ENCODE peak calls at places on chromosomes 16 and 17, in four cellular contexts. E, S, N and F are unnamed samples.

GRCh38 chr16:58847902-58848661 is 114.0 kb upstream of the GOT2 start:
- DNase-seq in E (no peak), S (no peak), N (no peak), F (no peak)

GRCh38 chr17:15348030-15348429 is 6.6 kb upstream of the TEKT3 start:
- DNase-seq in E (no peak), S (no peak), N (peak; percentile 85), F (peak; percentile 44)

GRCh38 chr17:71919181-71919580 is 201.6 kb upstream of the SOX9 start:
- DNase-seq in E (no peak), S (peak; percentile 26), N (no peak), F (no peak)

GRCh38 chr16:46714797-46715591 is 25.5 kb downstream of the ORC6 start:
- DNase-seq in E (no peak), S (no peak), N (no peak), F (no peak)

GRCh38 chr16:58652741-58653140 is 23.1 kb upstream of the CNOT1 start:
- DNase-seq in E (peak; percentile 16), S (no peak), N (no peak), F (no peak)

GRCh38 chr16:86994651-86995171 is 322.5 kb downstream of the C16orf95 start:
- DNase-seq in E (peak; percentile 93), S (no peak), N (peak; percentile 58), F (peak; percentile 30)

GRCh38 chr16:58837950-58838349 is 103.8 kb upstream of the GOT2 start:
- DNase-seq in E (no peak), S (no peak), N (no peak), F (no peak)

GRCh38 chr16:67396159-67396774 is 3.0 kb upstream of the TPPP3 start:
- DNase-seq in E (peak; percentile 90), S (peak; percentile 36), N (peak; percentile 70), F (peak; percentile 89)

GRCh38 chr17:32822996-32823395 is 53.9 kb downstream of the MYO1D start:
- DNase-seq in E (peak; percentile 22), S (no peak), N (no peak), F (no peak)

GRCh38 chr16:29316673-29317237 is 89.8 kb downstream of the NPIPB11 start:
- DNase-seq in E (no peak), S (no peak), N (no peak), F (no peak)

GRCh38 chr16:2205967-2206313 is 686 bp downstream of the MLST8 start:
- DNase-seq in E (no peak), S (no peak), N (no peak), F (no peak)

GRCh38 chr17:28663723-28664122 is 1.7 kb downstream of the SUPT6H start:
- DNase-seq in E (no peak), S (no peak), N (no peak), F (no peak)

GRCh38 chr17:5793899-5794298 is 209.6 kb upstream of the NLRP1 start:
- DNase-seq in E (no peak), S (peak; percentile 10), N (peak; percentile 44), F (peak; percentile 29)

GRCh38 chr17:1617620-1618174 is 10.9 kb downstream of the SLC43A2 start:
- DNase-seq in E (peak; percentile 64), S (no peak), N (no peak), F (peak; percentile 55)

GRCh38 chr16:14172200-14172805 is 101.2 kb downstream of the MRTFB start:
- DNase-seq in E (no peak), S (no peak), N (peak; percentile 42), F (peak; percentile 72)

GRCh38 chr16:66516808-66517585 is 32.9 kb downstream of the TK2 start:
- DNase-seq in E (peak; percentile 97), S (peak; percentile 98), N (peak; percentile 95), F (peak; percentile 97)

GRCh38 chr17:37742114-37742761 is 2.6 kb downstream of the HNF1B start:
- DNase-seq in E (no peak), S (no peak), N (peak; percentile 16), F (no peak)

GRCh38 chr17:65554568-65555223 is 6.8 kb downstream of the AXIN2 start:
- DNase-seq in E (peak; percentile 3), S (no peak), N (no peak), F (no peak)

GRCh38 chr17:81295678-81296381 is 723 bp upstream of the SLC38A10 start:
- DNase-seq in E (peak; percentile 13), S (peak; percentile 77), N (peak; percentile 88), F (peak; percentile 85)

GRCh38 chr17:78409191-78409621 is 30.8 kb downstream of the PGS1 start:
- DNase-seq in E (no peak), S (no peak), N (peak; percentile 45), F (no peak)

GRCh38 chr16:69033550-69033949 is 71.9 kb upstream of the HAS3 start:
- DNase-seq in E (no peak), S (no peak), N (no peak), F (no peak)

GRCh38 chr17:29349409-29349808 is 40.8 kb upstream of the TAOK1 start:
- DNase-seq in E (no peak), S (no peak), N (no peak), F (no peak)

GRCh38 chr17:75093543-75094158 is 5.9 kb downstream of the SLC16A5 start:
- DNase-seq in E (no peak), S (no peak), N (no peak), F (no peak)

GRCh38 chr17:75094871-75095399 is 7.2 kb downstream of the SLC16A5 start:
- DNase-seq in E (no peak), S (no peak), N (no peak), F (no peak)

GRCh38 chr17:75088902-75089417 is 1.2 kb downstream of the SLC16A5 start:
- DNase-seq in E (no peak), S (no peak), N (peak; percentile 65), F (peak; percentile 59)

GRCh38 chr17:75090871-75091854 is 3.4 kb downstream of the SLC16A5 start:
- DNase-seq in E (no peak), S (no peak), N (no peak), F (no peak)

GRCh38 chr17:75091855-75092327 is 4.1 kb downstream of the SLC16A5 start:
- DNase-seq in E (no peak), S (no peak), N (no peak), F (no peak)
- H3K4me3 ChIP-seq in E (no peak overlapping the region), S (no peak overlapping the region), N (no peak overlapping the region), F (no peak overlapping the region)

GRCh38 chr17:20823890-20824289 is 218.9 kb downstream of the USP22 start:
- DNase-seq in E (no peak), S (no peak), N (no peak), F (no peak)
- TF ChIP-seq CTCF in E (no peak), S (no peak), N (no peak), F (no peak)

GRCh38 chr16:1183235-1183907 is 30.5 kb downstream of the CACNA1H start:
- DNase-seq in E (peak; percentile 78), S (no peak), N (no peak), F (no peak)
- H3K4me3 ChIP-seq in E (peak overlapping the region; percentile 3), S (no peak overlapping the region), N (no peak overlapping the region), F (no peak overlapping the region)

GRCh38 chr17:80035937-80036714 is at the start of gene CCDC40:
- DNase-seq in E (peak; percentile 55), S (peak; percentile 62), N (peak; percentile 81), F (peak; percentile 32)
- TF ChIP-seq CTCF in E (peak; percentile 2), S (no peak), N (no peak), F (no peak)

DNA sequence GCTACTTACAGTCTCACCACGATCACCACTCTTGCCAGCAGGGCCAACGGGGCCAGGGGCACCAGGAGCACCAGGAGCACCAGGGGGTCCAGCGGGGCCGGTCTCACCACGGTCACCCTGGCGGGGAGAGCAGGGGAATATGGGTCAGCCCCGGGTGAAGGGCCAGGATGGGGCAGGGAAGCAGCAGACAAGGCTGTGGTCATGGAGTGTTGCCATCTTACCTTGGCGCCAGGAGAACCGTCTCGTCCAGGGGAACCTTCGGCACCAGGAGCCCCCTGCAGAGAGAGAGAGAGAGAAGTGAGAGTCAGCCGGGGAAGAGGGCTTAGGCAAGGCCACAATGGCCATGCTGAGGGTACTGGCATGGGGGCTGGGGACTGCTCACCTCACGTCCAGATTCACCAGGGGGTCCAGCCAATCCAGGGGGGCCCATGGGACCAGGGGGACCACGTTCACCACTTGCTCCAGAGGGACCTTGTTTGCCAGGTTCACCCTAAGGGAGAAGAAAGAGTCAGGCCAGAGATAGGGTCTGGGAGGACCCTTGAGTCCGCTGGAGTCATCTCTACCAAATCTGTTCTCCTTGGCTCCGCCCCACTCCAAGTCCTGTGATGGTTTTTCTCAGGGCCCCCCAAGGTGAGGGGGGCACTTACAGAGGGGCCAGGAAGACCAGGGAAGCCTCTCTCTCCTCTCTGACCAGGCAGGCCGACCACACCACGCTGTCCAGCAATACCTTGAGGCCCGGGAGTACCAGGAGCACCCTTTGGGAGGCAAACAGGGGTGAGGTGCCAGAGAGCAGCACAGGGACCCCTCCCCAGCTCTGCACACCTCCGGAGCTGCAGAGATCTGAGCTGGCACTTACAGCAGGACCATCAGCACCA is 12.7 kb downstream of the COL1A1 start:
- DNase-seq in E (no peak), S (no peak), N (no peak), F (no peak)
- H3K4me3 ChIP-seq in E (no peak overlapping the region), S (no peak overlapping the region), N (no peak overlapping the region), F (no peak overlapping the region)

GRCh38 chr17:73645050-73645871 is 1.0 kb upstream of the SDK2 start:
- DNase-seq in E (no peak), S (no peak), N (no peak), F (peak; percentile 32)
- TF ChIP-seq CTCF in E (no peak), S (no peak), N (no peak), F (no peak)

GRCh38 chr17:40101367-40102210 is 1.2 kb upstream of the NR1D1 start:
- DNase-seq in E (no peak), S (no peak), N (no peak), F (no peak)
- H3K4me3 ChIP-seq in E (no peak overlapping the region), S (no peak overlapping the region), N (peak overlapping the region; percentile 80), F (no peak overlapping the region)